ENCODE peak calls at places on chromosomes 5 and 9, in four cellular contexts. D is A549, Z is K562, H is HepG2. P is an unnamed sample.

GRCh38 chr9:124212381-124213050 is 45.2 kb upstream of the NEK6 start:
- DNase-seq in D (no peak), Z (no peak), H (no peak), P (peak; percentile 71)

GRCh38 chr5:45385321-45386058 is 310.7 kb downstream of the HCN1 start:
- DNase-seq in D (no peak), Z (no peak), H (no peak), P (peak; percentile 93)

GRCh38 chr5:6832272-6832671 is 119.0 kb downstream of the TENT4A start:
- DNase-seq in D (no peak), Z (no peak), H (no peak), P (no peak)

GRCh38 chr5:140868721-140869554 is at the start of gene PCDHA11:
- DNase-seq in D (peak; percentile 55), Z (no peak), H (peak; percentile 45), P (peak; percentile 12)

GRCh38 chr5:150295741-150296486 is 6.3 kb upstream of the CAMK2A start:
- DNase-seq in D (no peak), Z (no peak), H (no peak), P (no peak)

GRCh38 chr5:446864-447263 is 3.9 kb downstream of the EXOC3 start:
- DNase-seq in D (peak; percentile 60), Z (peak; percentile 46), H (peak; percentile 42), P (peak; percentile 32)

GRCh38 chr5:177399903-177400868 is at the start of gene PFN3:
- DNase-seq in D (no peak), Z (no peak), H (no peak), P (no peak)

GRCh38 chr9:28971881-28972280 is 1398.6 kb upstream of the C9orf72 start:
- DNase-seq in D (peak; percentile 13), Z (no peak), H (no peak), P (no peak)

GRCh38 chr5:145243016-145243415 is 592.1 kb downstream of the PRELID2 start:
- DNase-seq in D (no peak), Z (no peak), H (no peak), P (no peak)

GRCh38 chr5:101878190-101878589 is 417.9 kb downstream of the SLCO4C1 start:
- DNase-seq in D (no peak), Z (no peak), H (no peak), P (no peak)

GRCh38 chr5:112738180-112738560 is 485 bp downstream of the APC start:
- DNase-seq in D (no peak), Z (peak; percentile 35), H (no peak), P (no peak)

GRCh38 chr9:124077915-124078572 is 66.5 kb downstream of the LHX2 start:
- DNase-seq in D (no peak), Z (no peak), H (peak; percentile 34), P (no peak)

GRCh38 chr9:16329699-16330113 is 540.8 kb downstream of the BNC2 start:
- DNase-seq in D (no peak), Z (no peak), H (no peak), P (no peak)

GRCh38 chr5:82563745-82564144 is 285.6 kb upstream of the RPS23 start:
- DNase-seq in D (no peak), Z (no peak), H (no peak), P (no peak)
- TF ChIP-seq MYC in D (no peak), Z (no peak), H (no peak), P (no peak)

GRCh38 chr9:121721770-121722169 is 70.3 kb downstream of the DAB2IP start:
- DNase-seq in D (no peak), Z (no peak), H (no peak), P (no peak)

GRCh38 chr9:121727295-121728028 is 76.0 kb downstream of the DAB2IP start:
- DNase-seq in D (no peak), Z (no peak), H (no peak), P (peak; percentile 16)

GRCh38 chr9:121728916-121729315 is 77.5 kb downstream of the DAB2IP start:
- DNase-seq in D (no peak), Z (no peak), H (no peak), P (no peak)

GRCh38 chr9:121720992-121721350 is 69.5 kb downstream of the DAB2IP start:
- DNase-seq in D (no peak), Z (no peak), H (no peak), P (peak; percentile 21)

GRCh38 chr9:121725008-121725795 is 73.8 kb downstream of the DAB2IP start:
- DNase-seq in D (no peak), Z (no peak), H (no peak), P (peak; percentile 97)
- TF ChIP-seq MYC in D (no peak), Z (no peak), H (no peak), P (peak; percentile 91)

GRCh38 chr5:136054133-136054996 is 25.6 kb downstream of the TGFBI start:
- DNase-seq in D (no peak), Z (no peak), H (no peak), P (no peak)
- TF ChIP-seq MYC in D (no peak), Z (no peak), H (no peak), P (no peak)

GRCh38 chr5:162485666-162486292 is 418.2 kb downstream of the GABRG2 start:
- DNase-seq in D (no peak), Z (no peak), H (no peak), P (no peak)

GRCh38 chr5:162484095-162484494 is 416.5 kb downstream of the GABRG2 start:
- DNase-seq in D (no peak), Z (no peak), H (no peak), P (no peak)

DNA sequence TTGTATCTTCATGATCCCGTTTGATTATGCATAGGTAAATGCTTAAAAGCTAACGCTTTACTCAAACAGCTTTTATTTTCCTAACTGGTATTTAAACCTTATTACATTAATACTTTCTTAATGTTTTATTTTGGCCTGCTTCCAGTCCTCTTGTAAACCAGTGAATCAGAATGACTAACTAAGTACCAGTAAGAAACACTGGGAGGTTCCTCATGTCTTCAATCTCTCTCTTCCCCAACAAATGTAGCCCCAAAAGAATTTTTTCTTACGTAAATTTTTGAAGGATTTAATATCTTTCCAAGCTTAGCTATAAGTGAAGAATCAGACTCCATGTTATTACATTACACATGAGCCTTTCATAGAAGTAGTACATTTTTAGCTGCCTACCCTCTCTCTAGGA is 420.5 kb downstream of the GABRG2 start:
- DNase-seq in D (no peak), Z (no peak), H (no peak), P (no peak)
- TF ChIP-seq MYC in D (no peak), Z (no peak), H (no peak), P (no peak)

DNA sequence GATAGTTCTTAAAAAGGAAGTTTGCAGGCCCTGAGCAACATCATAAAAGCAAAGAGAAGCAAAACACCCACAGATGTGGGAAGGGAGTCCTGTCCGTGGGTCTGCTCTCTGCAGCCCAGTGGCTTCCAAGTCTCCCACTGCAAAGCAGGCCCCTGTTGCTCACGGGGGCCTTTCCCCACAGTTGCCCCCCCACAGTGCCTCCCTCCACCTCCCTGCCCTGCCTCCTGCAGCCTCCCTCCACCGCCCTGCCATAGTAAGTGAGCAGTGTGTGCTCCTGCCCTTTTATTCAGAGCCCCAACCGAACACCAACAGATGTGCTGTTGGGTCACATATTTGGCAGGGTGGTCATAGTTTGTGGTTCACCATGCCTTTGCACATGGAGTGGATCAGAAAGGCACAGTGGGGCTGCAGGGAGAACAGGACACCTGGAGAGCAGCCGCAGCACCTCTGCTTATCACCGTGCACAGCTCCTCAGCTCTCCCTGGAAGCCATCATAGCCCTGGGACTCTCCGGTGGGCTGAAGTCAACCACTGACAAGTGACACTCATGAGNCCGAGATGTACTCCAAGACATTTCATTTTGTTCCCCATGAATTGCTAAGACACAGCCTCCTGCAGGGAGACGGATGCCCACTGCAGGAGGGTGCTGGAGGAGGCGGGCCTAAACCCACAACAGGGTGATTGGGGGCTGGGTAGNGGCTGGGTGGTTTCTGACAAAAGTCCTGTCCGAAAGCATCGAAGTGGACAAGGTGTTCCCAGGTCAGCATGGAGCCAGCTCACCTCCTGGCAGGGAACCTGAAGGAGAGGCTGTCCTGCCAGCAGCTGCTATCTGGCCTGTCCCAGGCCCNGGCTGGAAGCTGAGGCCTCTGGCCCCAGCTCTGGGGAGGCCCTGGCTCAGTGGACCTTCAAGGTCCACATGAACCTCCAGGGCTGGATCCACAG is 278.9 kb downstream of the GADD45G start:
- DNase-seq in D (no peak), Z (no peak), H (no peak), P (no peak)
- TF ChIP-seq MYC in D (no peak), Z (no peak), H (no peak), P (no peak)

GRCh38 chr9:92820964-92821363 is 56.3 kb upstream of the BICD2 start:
- DNase-seq in D (no peak), Z (no peak), H (no peak), P (no peak)
- TF ChIP-seq MYC in D (no peak), Z (no peak), H (no peak), P (no peak)

GRCh38 chr9:126584611-126585010 is 29.1 kb upstream of the LMX1B start:
- DNase-seq in D (no peak), Z (no peak), H (no peak), P (no peak)

GRCh38 chr9:126588491-126589168 is 25.1 kb upstream of the LMX1B start:
- DNase-seq in D (no peak), Z (no peak), H (no peak), P (no peak)

GRCh38 chr9:126586236-126586635 is 27.5 kb upstream of the LMX1B start:
- DNase-seq in D (no peak), Z (no peak), H (no peak), P (no peak)

GRCh38 chr9:126589349-126589748 is 24.4 kb upstream of the LMX1B start:
- DNase-seq in D (no peak), Z (no peak), H (no peak), P (no peak)

GRCh38 chr9:126587187-126588185 is 26.2 kb upstream of the LMX1B start:
- DNase-seq in D (no peak), Z (no peak), H (peak; percentile 68), P (peak; percentile 94)
- TF ChIP-seq MYC in D (no peak), Z (no peak), H (no peak), P (no peak)

GRCh38 chr5:87582149-87582548 is 169.4 kb upstream of the CCNH start:
- DNase-seq in D (no peak), Z (no peak), H (no peak), P (no peak)
- TF ChIP-seq MYC in D (no peak), Z (no peak), H (no peak), P (no peak)